ENCODE peak calls at places on chromosomes 7 and 10, in four cellular contexts. One of them, this sample, is unnamed.

GRCh38 chr7:136495081-136495480 is 373.4 kb upstream of the CHRM2 start:
- DNase-seq in aorta: no peak
- DNase-seq in heart right ventricle: no peak
- DNase-seq in GM23248: no peak
- DNase-seq in this sample: no peak

GRCh38 chr7:135980665-135981180 is 3.6 kb upstream of the MTPN start:
- DNase-seq in aorta: no peak
- DNase-seq in heart right ventricle: no peak
- DNase-seq in GM23248: peak; percentile 90
- DNase-seq in this sample: no peak

GRCh38 chr10:48502791-48503190 is 102.1 kb downstream of the ARHGAP22 start:
- DNase-seq in heart right ventricle: no peak
- DNase-seq in GM23248: no peak
- DNase-seq in aorta: no peak
- DNase-seq in this sample: no peak

GRCh38 chr7:65404020-65404419 is 30.4 kb downstream of the ZNF92 start:
- DNase-seq in heart right ventricle: no peak
- DNase-seq in GM23248: no peak
- DNase-seq in aorta: no peak
- DNase-seq in this sample: no peak

GRCh38 chr7:131103997-131104396 is 223.7 kb upstream of the MKLN1 start:
- DNase-seq in aorta: no peak
- DNase-seq in GM23248: peak; percentile 90
- DNase-seq in heart right ventricle: no peak
- DNase-seq in this sample: no peak

GRCh38 chr7:48148311-48148710 is 22.9 kb upstream of the ABCA13 start:
- DNase-seq in aorta: no peak
- DNase-seq in heart right ventricle: no peak
- DNase-seq in GM23248: no peak
- DNase-seq in this sample: no peak

GRCh38 chr7:146054909-146055308 is 61.7 kb upstream of the CNTNAP2 start:
- DNase-seq in GM23248: no peak
- DNase-seq in heart right ventricle: no peak
- DNase-seq in aorta: no peak
- DNase-seq in this sample: no peak

GRCh38 chr7:135715673-135716072 is 12.3 kb downstream of the SLC13A4 start:
- DNase-seq in heart right ventricle: no peak
- DNase-seq in aorta: no peak
- DNase-seq in GM23248: no peak
- DNase-seq in this sample: no peak

GRCh38 chr10:948347-948746 is 16.8 kb upstream of the LARP4B start:
- DNase-seq in GM23248: no peak
- DNase-seq in heart right ventricle: no peak
- DNase-seq in aorta: no peak
- DNase-seq in this sample: no peak

GRCh38 chr7:135441791-135442190 is 68.1 kb downstream of the CNOT4 start:
- DNase-seq in aorta: no peak
- DNase-seq in heart right ventricle: no peak
- DNase-seq in GM23248: peak; percentile 36
- DNase-seq in this sample: no peak

GRCh38 chr10:7444576-7445226 is 33.9 kb upstream of the SFMBT2 start:
- DNase-seq in aorta: no peak
- DNase-seq in heart right ventricle: no peak
- DNase-seq in GM23248: no peak
- DNase-seq in this sample: peak; percentile 25

GRCh38 chr10:77925410-77925794 is 1.2 kb downstream of the DLG5 start:
- DNase-seq in GM23248: peak; percentile 81
- DNase-seq in aorta: no peak
- DNase-seq in heart right ventricle: peak; percentile 31
- DNase-seq in this sample: no peak

GRCh38 chr10:50648935-50649227 is 25.1 kb upstream of the SGMS1 start:
- DNase-seq in aorta: no peak
- DNase-seq in GM23248: no peak
- DNase-seq in heart right ventricle: no peak
- DNase-seq in this sample: no peak
- H3K4me1 ChIP-seq in aorta: peaks cover 2% of the 10 kb centered on the region
- H3K4me1 ChIP-seq in GM23248: no peaks in the 10 kb centered on the region
- H3K4me1 ChIP-seq in heart right ventricle: no peaks in the 10 kb centered on the region
- H3K4me1 ChIP-seq in this sample: no peaks in the 10 kb centered on the region

DNA sequence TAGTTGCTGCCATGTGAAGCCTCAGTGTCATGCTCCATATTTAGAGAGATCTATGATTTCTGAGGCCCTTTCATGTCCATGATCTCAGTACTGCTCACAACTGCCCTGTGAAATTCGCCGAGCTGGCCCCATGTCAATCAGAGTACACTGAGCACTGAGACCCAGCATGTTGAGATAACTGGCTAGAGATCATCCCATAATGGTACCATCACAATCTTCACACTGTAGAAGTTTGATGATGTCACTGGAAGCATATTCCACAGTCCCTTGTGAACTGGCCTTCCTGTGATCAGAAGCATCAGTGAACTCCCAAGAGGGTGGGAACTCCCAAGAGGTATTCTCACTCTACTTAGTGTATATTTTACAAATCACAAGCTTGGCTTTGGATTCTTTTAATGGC is 116.0 kb downstream of the EGFR start:
- DNase-seq in heart right ventricle: no peak
- DNase-seq in aorta: no peak
- DNase-seq in GM23248: no peak
- DNase-seq in this sample: no peak
- H3K27ac ChIP-seq in heart right ventricle: peak overlapping the region; percentile 85
- H3K27ac ChIP-seq in aorta: no peak overlapping the region
- H3K27ac ChIP-seq in GM23248: peak overlapping the region; percentile 99
- H3K27ac ChIP-seq in this sample: peak overlapping the region; percentile 85

DNA sequence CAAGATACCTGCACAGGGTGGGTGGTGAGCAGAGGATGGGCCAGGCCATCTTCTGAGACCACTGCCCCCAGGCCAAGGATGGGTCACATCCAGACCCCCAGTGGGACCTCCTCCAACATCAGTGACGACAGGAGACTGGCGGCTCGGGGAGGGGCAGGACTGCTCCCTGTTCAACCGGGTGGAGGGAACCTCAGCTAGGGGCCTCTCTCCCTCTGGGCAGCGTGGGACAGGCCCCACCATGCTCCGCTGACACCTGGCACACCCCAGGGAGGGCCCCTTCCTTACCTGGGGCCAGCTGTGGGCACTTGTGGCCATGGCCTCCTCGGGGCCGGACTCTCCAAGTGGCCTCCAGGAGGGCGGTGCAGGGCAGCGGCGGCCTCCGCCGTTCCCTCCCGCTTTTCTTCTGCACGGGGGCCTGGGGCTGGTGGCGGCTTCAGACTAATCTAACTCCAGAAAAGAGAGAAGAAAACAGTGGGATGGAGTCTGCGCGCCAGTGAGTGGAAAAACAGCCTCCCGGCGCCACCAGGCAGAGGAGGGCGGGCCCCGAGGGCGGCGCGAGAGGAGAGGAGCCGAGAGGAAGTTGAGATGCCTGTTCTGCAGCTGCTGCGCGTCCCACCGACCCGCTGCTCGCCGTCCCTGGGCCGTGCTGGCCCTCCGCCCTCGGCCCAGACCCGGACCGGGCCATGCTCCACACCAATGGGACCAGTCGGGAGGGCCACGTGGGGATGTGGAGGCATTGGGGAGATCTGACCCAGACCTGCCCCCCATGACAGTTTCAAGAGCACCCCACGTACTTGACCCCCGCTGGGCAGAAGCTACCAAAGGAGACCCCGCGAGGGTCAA is at the start of gene CALHM2:
- DNase-seq in GM23248: peak; percentile 84
- DNase-seq in heart right ventricle: peak; percentile 73
- DNase-seq in aorta: peak; percentile 91
- DNase-seq in this sample: peak; percentile 89
- H3K4me1 ChIP-seq in GM23248: peaks cover 39% of the 10 kb centered on the region
- H3K4me1 ChIP-seq in heart right ventricle: peaks cover 39% of the 10 kb centered on the region
- H3K4me1 ChIP-seq in aorta: no peaks in the 10 kb centered on the region
- H3K4me1 ChIP-seq in this sample: peaks cover 46% of the 10 kb centered on the region

DNA sequence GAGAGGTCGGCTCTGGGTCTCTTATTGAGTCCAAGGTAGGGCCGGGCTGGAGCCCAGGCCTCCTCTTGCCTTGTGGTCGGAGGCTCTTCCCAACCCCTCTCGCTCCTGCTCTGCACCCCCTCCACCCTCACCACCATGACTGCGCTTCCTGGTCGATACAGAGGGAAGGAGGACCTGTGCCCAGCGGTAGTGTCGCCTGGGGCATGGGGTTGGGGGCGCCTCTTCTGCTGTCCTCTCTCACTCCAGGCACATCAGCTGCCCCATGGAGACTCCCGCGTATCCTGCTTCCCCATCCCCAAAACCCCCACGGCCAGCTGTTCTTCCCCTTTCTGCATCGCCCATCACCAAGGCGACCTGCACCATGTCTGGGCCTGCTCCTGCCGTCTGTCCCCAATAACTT is 44.4 kb downstream of the TMEM270 start:
- DNase-seq in GM23248: no peak
- DNase-seq in heart right ventricle: no peak
- DNase-seq in aorta: peak; percentile 74
- DNase-seq in this sample: no peak
- H3K27ac ChIP-seq in GM23248: no peak overlapping the region
- H3K27ac ChIP-seq in heart right ventricle: no peak overlapping the region
- H3K27ac ChIP-seq in aorta: no peak overlapping the region
- H3K27ac ChIP-seq in this sample: peak overlapping the region; percentile 89

GRCh38 chr10:105339669-105340068 is 698.6 kb downstream of the SORCS3 start:
- DNase-seq in aorta: no peak
- DNase-seq in GM23248: no peak
- DNase-seq in heart right ventricle: no peak
- DNase-seq in this sample: no peak
- H3K4me1 ChIP-seq in aorta: no peaks in the 10 kb centered on the region
- H3K4me1 ChIP-seq in GM23248: no peaks in the 10 kb centered on the region
- H3K4me1 ChIP-seq in heart right ventricle: no peaks in the 10 kb centered on the region
- H3K4me1 ChIP-seq in this sample: no peaks in the 10 kb centered on the region

GRCh38 chr7:106071356-106071998 is 40.6 kb downstream of the SYPL1 start:
- DNase-seq in aorta: no peak
- DNase-seq in GM23248: no peak
- DNase-seq in heart right ventricle: no peak
- DNase-seq in this sample: no peak

GRCh38 chr7:106069471-106070200 is 42.5 kb downstream of the SYPL1 start:
- DNase-seq in heart right ventricle: no peak
- DNase-seq in aorta: no peak
- DNase-seq in GM23248: no peak
- DNase-seq in this sample: no peak

GRCh38 chr7:106071999-106072714 is 40.0 kb downstream of the SYPL1 start:
- DNase-seq in aorta: no peak
- DNase-seq in heart right ventricle: peak; percentile 73
- DNase-seq in GM23248: no peak
- DNase-seq in this sample: no peak

GRCh38 chr7:106070201-106070551 is 41.9 kb downstream of the SYPL1 start:
- DNase-seq in heart right ventricle: no peak
- DNase-seq in GM23248: no peak
- DNase-seq in aorta: no peak
- DNase-seq in this sample: no peak

DNA sequence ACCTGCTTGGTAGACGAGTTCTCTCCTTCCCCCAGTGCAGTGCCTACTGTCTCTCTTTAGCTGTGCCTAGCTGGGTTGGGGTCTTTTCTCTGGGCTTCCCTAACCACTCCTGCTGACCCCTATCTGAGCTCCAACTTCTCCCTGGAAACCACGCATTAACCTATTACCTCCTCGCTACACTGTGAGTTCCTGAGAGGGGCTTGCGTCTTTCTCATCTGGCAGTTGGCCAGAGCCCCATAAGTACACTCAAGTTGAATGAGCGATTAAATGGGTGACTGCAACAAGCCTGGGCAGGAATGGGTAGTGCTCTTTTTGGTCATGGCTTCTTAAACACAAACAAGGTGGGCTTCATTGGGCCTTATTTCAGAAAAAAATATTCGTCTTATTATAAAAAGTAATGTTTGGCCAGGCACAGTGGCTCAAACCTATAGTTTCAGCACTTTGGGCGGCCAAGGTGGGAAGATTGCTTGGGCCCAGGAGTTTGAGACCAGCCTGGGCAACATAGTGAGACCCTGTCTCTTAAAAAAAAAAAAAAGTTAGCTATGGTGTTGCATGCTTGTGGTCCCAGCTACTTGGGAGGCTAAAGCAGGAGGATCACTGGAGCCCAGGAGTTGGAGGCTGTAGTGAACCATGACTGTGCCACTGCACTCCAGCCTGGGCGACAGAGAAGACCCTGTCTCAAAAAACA is 41.4 kb downstream of the SYPL1 start:
- DNase-seq in GM23248: no peak
- DNase-seq in aorta: no peak
- DNase-seq in heart right ventricle: no peak
- DNase-seq in this sample: no peak
- H3K27ac ChIP-seq in GM23248: no peak overlapping the region
- H3K27ac ChIP-seq in aorta: no peak overlapping the region
- H3K27ac ChIP-seq in heart right ventricle: peak overlapping the region; percentile 85
- H3K27ac ChIP-seq in this sample: no peak overlapping the region